ENCODE peak calls at places on chromosome 10, in four cellular contexts. One of them, this sample, is unnamed.

GRCh38 chr10:60955957-60956425 is 12.0 kb upstream of the RHOBTB1 start:
- DNase-seq in GM06990: no peak
- DNase-seq in activated B cell treated with CpG ODN at 0.5 μM for 24 hours: no peak
- DNase-seq in cardiac muscle cell: no peak
- DNase-seq in this sample: no peak

GRCh38 chr10:48605264-48605615 is 367 bp upstream of the ARHGAP22 start:
- DNase-seq in GM06990: no peak
- DNase-seq in activated B cell treated with CpG ODN at 0.5 μM for 24 hours: no peak
- DNase-seq in cardiac muscle cell: no peak
- DNase-seq in this sample: no peak

GRCh38 chr10:68231106-68231901 is 609 bp downstream of the ATOH7 start:
- DNase-seq in GM06990: peak; percentile 78
- DNase-seq in activated B cell treated with CpG ODN at 0.5 μM for 24 hours: peak; percentile 46
- DNase-seq in cardiac muscle cell: peak; percentile 85
- DNase-seq in this sample: no peak

GRCh38 chr10:13924020-13924725 is 337.4 kb downstream of the PRPF18 start:
- DNase-seq in GM06990: no peak
- DNase-seq in activated B cell treated with CpG ODN at 0.5 μM for 24 hours: no peak
- DNase-seq in cardiac muscle cell: no peak
- DNase-seq in this sample: no peak

GRCh38 chr10:77574436-77574835 is 63.2 kb downstream of the KCNMA1 start:
- DNase-seq in GM06990: no peak
- DNase-seq in activated B cell treated with CpG ODN at 0.5 μM for 24 hours: no peak
- DNase-seq in cardiac muscle cell: no peak
- DNase-seq in this sample: no peak

GRCh38 chr10:97843296-97843671 is 6.4 kb upstream of the GOLGA7B start:
- DNase-seq in GM06990: no peak
- DNase-seq in activated B cell treated with CpG ODN at 0.5 μM for 24 hours: no peak
- DNase-seq in cardiac muscle cell: no peak
- DNase-seq in this sample: no peak

GRCh38 chr10:79335094-79335469 is 12.2 kb upstream of the PPIF start:
- DNase-seq in GM06990: no peak
- DNase-seq in activated B cell treated with CpG ODN at 0.5 μM for 24 hours: no peak
- DNase-seq in cardiac muscle cell: no peak
- DNase-seq in this sample: no peak

GRCh38 chr10:35425596-35425995 is 89.3 kb downstream of the CCNY start:
- DNase-seq in GM06990: no peak
- DNase-seq in activated B cell treated with CpG ODN at 0.5 μM for 24 hours: no peak
- DNase-seq in cardiac muscle cell: no peak
- DNase-seq in this sample: no peak

GRCh38 chr10:91298224-91298862 is 77.9 kb downstream of the PCGF5 start:
- DNase-seq in GM06990: peak; percentile 69
- DNase-seq in activated B cell treated with CpG ODN at 0.5 μM for 24 hours: peak; percentile 58
- DNase-seq in cardiac muscle cell: peak; percentile 79
- DNase-seq in this sample: peak; percentile 39

GRCh38 chr10:118272090-118272775 is 69.9 kb downstream of the FAM204A start:
- DNase-seq in GM06990: no peak
- DNase-seq in activated B cell treated with CpG ODN at 0.5 μM for 24 hours: no peak
- DNase-seq in cardiac muscle cell: peak; percentile 2
- DNase-seq in this sample: no peak

GRCh38 chr10:59865101-59865500 is 41.3 kb downstream of the CCDC6 start:
- DNase-seq in GM06990: no peak
- DNase-seq in activated B cell treated with CpG ODN at 0.5 μM for 24 hours: no peak
- DNase-seq in cardiac muscle cell: peak; percentile 12
- DNase-seq in this sample: no peak

GRCh38 chr10:16950686-16951681 is 133.8 kb upstream of the RSU1 start:
- DNase-seq in GM06990: no peak
- DNase-seq in activated B cell treated with CpG ODN at 0.5 μM for 24 hours: no peak
- DNase-seq in cardiac muscle cell: peak; percentile 80
- DNase-seq in this sample: no peak

GRCh38 chr10:76252733-76253132 is 821.3 kb downstream of the LRMDA start:
- DNase-seq in GM06990: no peak
- DNase-seq in activated B cell treated with CpG ODN at 0.5 μM for 24 hours: no peak
- DNase-seq in cardiac muscle cell: no peak
- DNase-seq in this sample: no peak

GRCh38 chr10:119595134-119595714 is 1.5 kb downstream of the TIAL1 start:
- DNase-seq in GM06990: no peak
- DNase-seq in activated B cell treated with CpG ODN at 0.5 μM for 24 hours: no peak
- DNase-seq in cardiac muscle cell: no peak
- DNase-seq in this sample: no peak

GRCh38 chr10:79026341-79026761 is 42.4 kb upstream of the ZMIZ1 start:
- DNase-seq in GM06990: no peak
- DNase-seq in activated B cell treated with CpG ODN at 0.5 μM for 24 hours: no peak
- DNase-seq in cardiac muscle cell: no peak
- DNase-seq in this sample: no peak

GRCh38 chr10:24603333-24603732 is 120.4 kb downstream of the ARHGAP21 start:
- DNase-seq in GM06990: no peak
- DNase-seq in activated B cell treated with CpG ODN at 0.5 μM for 24 hours: no peak
- DNase-seq in cardiac muscle cell: no peak
- DNase-seq in this sample: no peak

GRCh38 chr10:97825020-97825739 is 24.5 kb upstream of the GOLGA7B start:
- DNase-seq in GM06990: no peak
- DNase-seq in activated B cell treated with CpG ODN at 0.5 μM for 24 hours: no peak
- DNase-seq in cardiac muscle cell: no peak
- DNase-seq in this sample: no peak

GRCh38 chr10:62077330-62078015 is 176.0 kb downstream of the ARID5B start:
- DNase-seq in GM06990: no peak
- DNase-seq in activated B cell treated with CpG ODN at 0.5 μM for 24 hours: no peak
- DNase-seq in cardiac muscle cell: no peak
- DNase-seq in this sample: no peak

GRCh38 chr10:44865289-44865671 is 45.9 kb upstream of the TMEM72 start:
- DNase-seq in GM06990: no peak
- DNase-seq in activated B cell treated with CpG ODN at 0.5 μM for 24 hours: no peak
- DNase-seq in cardiac muscle cell: no peak
- DNase-seq in this sample: no peak

GRCh38 chr10:51521605-51522004 is 177.8 kb downstream of the CSTF2T start:
- DNase-seq in GM06990: no peak
- DNase-seq in activated B cell treated with CpG ODN at 0.5 μM for 24 hours: no peak
- DNase-seq in cardiac muscle cell: no peak
- DNase-seq in this sample: no peak

GRCh38 chr10:124403548-124403947 is 15.2 kb downstream of the OAT start:
- DNase-seq in GM06990: peak; percentile 46
- DNase-seq in activated B cell treated with CpG ODN at 0.5 μM for 24 hours: no peak
- DNase-seq in cardiac muscle cell: peak; percentile 96
- DNase-seq in this sample: no peak

GRCh38 chr10:7117177-7117799 is 293.5 kb downstream of the SFMBT2 start:
- DNase-seq in GM06990: no peak
- DNase-seq in activated B cell treated with CpG ODN at 0.5 μM for 24 hours: no peak
- DNase-seq in cardiac muscle cell: no peak
- DNase-seq in this sample: no peak

GRCh38 chr10:7119325-7120015 is 291.4 kb downstream of the SFMBT2 start:
- DNase-seq in GM06990: no peak
- DNase-seq in activated B cell treated with CpG ODN at 0.5 μM for 24 hours: no peak
- DNase-seq in cardiac muscle cell: no peak
- DNase-seq in this sample: no peak

GRCh38 chr10:7122561-7122960 is 288.3 kb downstream of the SFMBT2 start:
- DNase-seq in GM06990: no peak
- DNase-seq in activated B cell treated with CpG ODN at 0.5 μM for 24 hours: no peak
- DNase-seq in cardiac muscle cell: no peak
- DNase-seq in this sample: no peak

GRCh38 chr10:7121154-7121797 is 289.6 kb downstream of the SFMBT2 start:
- DNase-seq in GM06990: peak; percentile 17
- DNase-seq in activated B cell treated with CpG ODN at 0.5 μM for 24 hours: peak; percentile 43
- DNase-seq in cardiac muscle cell: peak; percentile 80
- DNase-seq in this sample: no peak

DNA sequence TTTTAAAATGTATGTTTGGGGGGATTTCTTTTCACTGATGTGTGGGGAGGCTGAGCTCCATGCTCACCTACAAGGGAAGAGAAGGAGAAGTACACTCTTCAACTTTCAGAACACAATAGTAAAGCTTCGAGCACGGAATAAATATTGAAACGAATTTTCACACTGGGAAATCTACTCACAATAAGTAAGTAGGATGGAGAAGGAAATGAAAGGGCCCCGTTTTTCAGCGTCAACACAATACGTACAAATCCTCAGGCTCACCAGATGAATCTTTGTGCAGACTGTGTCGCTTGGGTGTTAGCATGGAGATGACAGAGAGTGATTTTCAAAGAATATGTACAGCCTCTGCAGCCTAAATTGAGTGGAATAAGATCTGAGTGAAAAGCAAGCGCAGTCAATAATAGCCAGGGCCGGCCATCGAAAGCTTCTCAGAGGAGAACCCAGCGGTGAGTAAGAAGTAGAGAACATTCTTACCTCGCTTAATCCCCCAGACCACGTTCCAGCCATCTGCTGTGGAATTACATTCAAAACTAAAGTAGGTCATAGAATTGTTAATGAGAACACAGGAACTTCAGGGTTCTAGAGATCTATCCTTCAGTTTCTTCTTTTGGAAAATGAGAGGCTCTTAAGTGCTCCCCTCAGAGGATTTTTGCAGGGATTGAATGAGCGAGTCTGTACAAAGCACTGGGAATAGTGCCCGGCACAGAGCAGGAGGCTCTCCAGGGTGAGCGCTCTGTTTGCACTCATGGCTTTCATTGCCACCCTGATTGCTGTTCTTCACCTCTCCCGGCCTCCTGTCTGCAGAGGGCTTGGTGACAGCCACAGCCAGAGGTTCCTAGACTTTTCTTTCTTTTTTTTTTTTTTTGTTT is 292.8 kb downstream of the SFMBT2 start:
- DNase-seq in GM06990: no peak
- DNase-seq in activated B cell treated with CpG ODN at 0.5 μM for 24 hours: no peak
- DNase-seq in cardiac muscle cell: no peak
- DNase-seq in this sample: no peak
- TF ChIP-seq CTCF in GM06990: no peak
- TF ChIP-seq CTCF in activated B cell treated with CpG ODN at 0.5 μM for 24 hours: no peak
- TF ChIP-seq CTCF in cardiac muscle cell: no peak
- TF ChIP-seq CTCF in this sample: no peak

DNA sequence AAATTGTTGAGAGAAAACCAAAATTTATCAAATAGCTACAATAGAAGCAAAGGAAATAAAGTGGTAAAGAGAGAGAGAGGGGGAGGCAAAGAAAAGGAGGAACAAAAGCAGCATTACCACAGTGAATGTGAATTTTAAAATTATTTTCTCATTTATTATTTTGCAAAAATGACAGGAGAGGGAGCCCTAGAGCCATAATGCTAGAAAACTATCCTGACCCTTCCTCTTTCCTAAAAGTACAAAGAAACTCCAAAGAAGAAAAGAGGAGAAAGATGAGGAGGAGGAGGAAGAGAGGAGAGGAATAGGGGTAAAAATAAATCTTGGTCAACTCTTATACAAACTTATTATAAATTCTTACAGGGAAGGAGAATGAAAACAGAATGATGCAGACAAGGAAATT is 921.5 kb downstream of the NRG3 start:
- DNase-seq in GM06990: no peak
- DNase-seq in activated B cell treated with CpG ODN at 0.5 μM for 24 hours: no peak
- DNase-seq in cardiac muscle cell: peak; percentile 36
- DNase-seq in this sample: no peak
- TF ChIP-seq CTCF in GM06990: peak; percentile 33
- TF ChIP-seq CTCF in activated B cell treated with CpG ODN at 0.5 μM for 24 hours: no peak
- TF ChIP-seq CTCF in cardiac muscle cell: peak; percentile 43
- TF ChIP-seq CTCF in this sample: no peak

DNA sequence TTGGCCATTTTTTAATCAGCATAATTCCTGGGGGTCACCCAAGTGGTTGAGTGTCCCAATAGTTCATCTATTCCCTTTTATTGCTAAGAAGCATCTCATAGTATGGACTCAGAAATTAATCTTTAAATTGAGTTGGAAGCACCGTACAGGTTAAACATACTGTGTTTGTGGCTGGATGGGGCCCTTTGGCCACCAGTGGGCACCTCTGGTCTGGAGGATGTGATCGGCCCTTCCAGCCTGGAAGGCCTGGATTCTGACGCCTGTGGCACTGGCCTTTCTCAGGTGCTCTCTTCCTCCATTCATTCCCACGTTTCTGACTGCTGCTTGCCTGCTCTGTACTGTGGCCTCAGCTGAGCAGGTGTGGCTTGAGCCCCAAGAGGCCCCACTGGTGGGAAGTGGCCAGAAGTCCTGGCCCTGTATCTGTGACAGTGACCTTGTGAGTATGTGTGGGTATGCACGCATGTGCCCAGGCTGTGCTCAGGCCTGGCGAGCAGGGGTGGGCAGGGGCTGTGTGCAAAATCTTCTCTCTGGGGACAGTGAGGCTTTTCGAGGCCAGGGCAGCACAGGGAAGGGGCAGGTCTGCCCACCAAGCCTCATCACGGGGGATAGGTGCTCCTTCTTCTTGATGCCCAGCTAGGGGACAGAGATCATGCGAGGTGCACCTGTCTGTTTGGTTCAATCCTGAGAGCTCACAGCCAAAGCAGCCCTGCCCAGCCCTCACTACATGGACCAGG is 30.1 kb downstream of the LDB3 start:
- DNase-seq in GM06990: no peak
- DNase-seq in activated B cell treated with CpG ODN at 0.5 μM for 24 hours: no peak
- DNase-seq in cardiac muscle cell: no peak
- DNase-seq in this sample: no peak
- TF ChIP-seq CTCF in GM06990: no peak
- TF ChIP-seq CTCF in activated B cell treated with CpG ODN at 0.5 μM for 24 hours: no peak
- TF ChIP-seq CTCF in cardiac muscle cell: no peak
- TF ChIP-seq CTCF in this sample: no peak

DNA sequence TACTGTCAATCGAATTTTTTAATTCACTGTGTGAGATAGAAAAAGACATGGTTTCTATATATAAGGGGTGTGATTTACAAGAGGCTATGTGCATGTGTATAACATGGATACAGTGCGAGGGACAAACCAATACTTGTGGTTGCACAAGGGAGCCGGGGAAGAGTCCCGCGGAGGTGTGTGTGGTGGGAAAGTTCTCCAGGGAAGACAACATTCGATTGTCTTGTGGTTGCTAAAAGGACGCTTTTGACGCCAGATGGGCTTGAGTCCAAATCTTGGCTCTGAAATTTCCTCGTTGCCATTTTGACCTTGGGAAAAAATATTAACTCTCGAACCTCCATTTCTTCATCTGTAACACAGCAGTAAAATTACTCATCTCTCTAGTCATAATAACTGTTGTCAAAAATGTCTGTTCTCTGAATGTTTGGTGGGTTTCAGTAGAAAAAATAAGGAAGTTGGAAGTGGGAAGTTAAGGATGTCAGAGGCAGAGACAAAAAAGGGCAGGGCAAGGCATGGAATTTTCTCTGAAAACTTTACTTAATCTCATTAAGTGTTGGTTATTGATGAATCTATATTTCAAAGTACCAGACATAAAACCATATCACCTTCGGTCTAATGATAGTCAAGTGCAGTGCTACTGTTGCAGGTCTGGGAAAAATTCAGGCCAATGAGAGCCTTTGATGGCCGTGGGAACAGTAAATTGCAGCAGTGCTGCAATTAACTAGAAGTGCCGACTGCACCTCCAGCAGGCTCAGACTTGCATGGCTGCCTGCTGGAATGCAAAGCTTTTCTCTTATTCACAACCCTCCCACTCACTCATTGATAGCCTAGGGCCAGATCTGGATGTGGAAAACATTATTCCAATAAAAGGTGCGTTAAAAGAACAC is 16.6 kb downstream of the PLXDC2 start:
- DNase-seq in GM06990: no peak
- DNase-seq in activated B cell treated with CpG ODN at 0.5 μM for 24 hours: no peak
- DNase-seq in cardiac muscle cell: peak; percentile 26
- DNase-seq in this sample: no peak
- TF ChIP-seq CTCF in GM06990: no peak
- TF ChIP-seq CTCF in activated B cell treated with CpG ODN at 0.5 μM for 24 hours: no peak
- TF ChIP-seq CTCF in cardiac muscle cell: no peak
- TF ChIP-seq CTCF in this sample: no peak

This sample was measured in omental fat pad.